ENCODE peak calls at places on chromosomes 12 and 14, in six cellular contexts. S is Panc1, X is fibroblast of lung, C is heart left ventricle, O is cardiac muscle cell, M is aorta. Y is an unnamed sample. For H3K9me3, the result is how much of the 10 kb centered on the place peaks cover.

GRCh38 chr12:9634177-9634803 is 26.6 kb upstream of the KLRB1 start:
- DNase-seq in S (no peak), X (peak), C (peak), O (peak), M (peak), Y (peak)

GRCh38 chr14:35878272-35879140 is 52.4 kb downstream of the BRMS1L start:
- DNase-seq in S (no peak), X (peak), C (peak), O (no peak), M (peak), Y (no peak)

GRCh38 chr14:33568935-33569579 is 381.8 kb downstream of the EGLN3 start:
- DNase-seq in S (no peak), X (peak), C (no peak), O (no peak), M (no peak), Y (no peak)

GRCh38 chr12:121238604-121239334 is 28.8 kb downstream of the P2RX4 start:
- DNase-seq in S (no peak), X (no peak), C (no peak), O (no peak), M (no peak), Y (no peak)

GRCh38 chr12:68844788-68845695 is 37.1 kb downstream of the MDM2 start:
- DNase-seq in S (no peak), X (no peak), C (no peak), O (no peak), M (no peak), Y (no peak)

GRCh38 chr14:75022655-75023054 is 19.9 kb downstream of the EIF2B2 start:
- DNase-seq in S (no peak), X (no peak), C (peak), O (peak), M (no peak), Y (no peak)

GRCh38 chr12:10363665-10363921 is 26.2 kb downstream of the KLRK1 start:
- DNase-seq in S (no peak), X (no peak), C (no peak), O (no peak), M (no peak), Y (no peak)

GRCh38 chr14:99548285-99548684 is 55.7 kb downstream of the CCDC85C start:
- DNase-seq in S (no peak), X (no peak), C (no peak), O (no peak), M (no peak), Y (no peak)

GRCh38 chr14:88553886-88554457 is 835 bp downstream of the PTPN21 start:
- DNase-seq in S (no peak), X (peak), C (peak), O (no peak), M (no peak), Y (no peak)

GRCh38 chr14:95500201-95500681 is 16.2 kb downstream of the SYNE3 start:
- DNase-seq in S (no peak), X (no peak), C (no peak), O (no peak), M (peak), Y (no peak)

GRCh38 chr14:99270491-99271287 is 1.3 kb downstream of the BCL11B start:
- DNase-seq in S (no peak), X (no peak), C (no peak), O (peak), M (no peak), Y (no peak)

GRCh38 chr12:115871714-115872113 is 405.8 kb downstream of the MED13L start:
- DNase-seq in S (peak), X (peak), C (no peak), O (peak), M (no peak), Y (no peak)

GRCh38 chr12:46507766-46508165 is 135.2 kb upstream of the SLC38A2 start:
- DNase-seq in S (no peak), X (no peak), C (no peak), O (no peak), M (no peak), Y (no peak)
- H3K9me3 ChIP-seq in S (under half), X (under half), C (under half), O (under half), M (under half), Y (under half)

GRCh38 chr14:97554597-97554996 is 757.4 kb downstream of the VRK1 start:
- DNase-seq in S (no peak), X (no peak), C (no peak), O (no peak), M (no peak), Y (no peak)
- H3K9me3 ChIP-seq in S (under half), X (under half), C (under half), O (under half), M (under half), Y (under half)

GRCh38 chr14:26765301-26765700 is 167.5 kb upstream of the NOVA1 start:
- DNase-seq in S (no peak), X (no peak), C (no peak), O (no peak), M (no peak), Y (no peak)

GRCh38 chr14:26761532-26761931 is 163.7 kb upstream of the NOVA1 start:
- DNase-seq in S (no peak), X (no peak), C (no peak), O (no peak), M (no peak), Y (no peak)

GRCh38 chr14:26766726-26767125 is 168.9 kb upstream of the NOVA1 start:
- DNase-seq in S (no peak), X (no peak), C (no peak), O (no peak), M (no peak), Y (no peak)

GRCh38 chr14:26765768-26766550 is 168.1 kb upstream of the NOVA1 start:
- DNase-seq in S (no peak), X (peak), C (peak), O (no peak), M (peak), Y (no peak)
- H3K9me3 ChIP-seq in S (under half), X (under half), C (under half), O (under half), M (under half), Y (under half)

DNA sequence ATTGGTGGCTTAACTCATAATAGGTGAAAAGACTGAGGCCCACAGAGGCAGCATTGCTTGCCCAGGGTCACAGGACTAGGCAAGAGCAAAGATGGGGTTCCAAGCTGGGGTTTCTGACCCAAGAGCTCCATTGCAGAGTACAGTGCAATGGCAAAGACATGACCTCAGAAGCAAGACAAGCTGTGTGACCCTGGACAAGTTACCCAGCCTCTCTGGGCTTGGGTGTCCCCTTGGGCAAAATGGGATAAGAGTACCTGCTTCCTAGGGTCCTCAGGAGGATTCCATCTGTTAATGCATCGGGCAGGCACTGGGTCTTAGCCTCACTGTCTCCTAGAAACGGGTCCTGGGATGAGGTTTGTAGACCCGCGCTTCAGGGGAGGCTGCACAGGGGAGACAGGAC is 111.6 kb upstream of the NCOR2 start:
- DNase-seq in S (no peak), X (no peak), C (no peak), O (no peak), M (no peak), Y (no peak)
- H3K9me3 ChIP-seq in S (under half), X (under half), C (under half), O (under half), M (under half), Y (under half)

GRCh38 chr12:38141239-38141638 is 175.3 kb upstream of the ALG10B start:
- DNase-seq in S (no peak), X (no peak), C (no peak), O (no peak), M (no peak), Y (no peak)

GRCh38 chr12:38139456-38139855 is 177.1 kb upstream of the ALG10B start:
- DNase-seq in S (no peak), X (no peak), C (no peak), O (no peak), M (no peak), Y (no peak)

GRCh38 chr12:38138225-38139221 is 178.1 kb upstream of the ALG10B start:
- DNase-seq in S (peak), X (peak), C (peak), O (peak), M (no peak), Y (peak)

GRCh38 chr12:38137287-38137686 is 179.3 kb upstream of the ALG10B start:
- DNase-seq in S (no peak), X (no peak), C (no peak), O (no peak), M (no peak), Y (no peak)

GRCh38 chr12:38137716-38138115 is 178.9 kb upstream of the ALG10B start:
- DNase-seq in S (no peak), X (no peak), C (no peak), O (no peak), M (no peak), Y (no peak)
- H3K9me3 ChIP-seq in S (under half), X (under half), C (under half), O (under half), M (under half), Y (under half)

DNA sequence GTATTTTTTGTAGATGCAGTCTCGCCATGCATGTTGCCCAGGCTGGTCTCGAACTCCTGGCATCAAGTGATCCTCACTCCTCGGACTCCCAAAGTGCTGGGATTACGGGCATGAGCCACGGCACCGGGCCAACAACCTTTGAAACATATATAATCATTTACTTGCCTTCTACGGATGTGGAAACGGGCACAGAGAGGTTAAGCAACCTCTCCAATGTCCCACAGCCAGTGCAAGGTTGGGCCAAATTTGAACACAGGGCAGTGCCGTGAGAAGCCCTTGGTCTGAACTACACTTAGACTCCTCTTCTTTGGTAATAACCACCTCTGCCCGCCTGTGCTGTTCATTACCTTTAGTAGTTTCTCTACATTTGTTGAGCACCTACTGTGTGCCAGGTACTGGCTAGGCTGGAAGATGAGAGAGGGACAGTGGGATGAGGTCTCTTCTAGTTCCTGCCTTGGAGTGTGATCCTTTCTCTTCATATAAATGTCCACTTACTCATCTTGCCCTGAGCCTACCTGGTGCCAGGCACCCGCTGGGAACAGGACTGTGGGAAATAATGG is 2.2 kb downstream of the DDX54 start:
- DNase-seq in S (no peak), X (no peak), C (no peak), O (no peak), M (no peak), Y (no peak)
- H3K9me3 ChIP-seq in S (under half), X (under half), C (under half), O (under half), M (under half), Y (under half)

GRCh38 chr14:101185946-101186345 is 282.4 kb upstream of the RTL1 start:
- DNase-seq in S (no peak), X (no peak), C (no peak), O (no peak), M (no peak), Y (no peak)

GRCh38 chr14:101187816-101188570 is 284.5 kb upstream of the RTL1 start:
- DNase-seq in S (no peak), X (no peak), C (no peak), O (no peak), M (no peak), Y (no peak)

GRCh38 chr14:101187017-101187815 is 283.7 kb upstream of the RTL1 start:
- DNase-seq in S (no peak), X (no peak), C (no peak), O (no peak), M (no peak), Y (no peak)

GRCh38 chr14:101185081-101185835 is 281.7 kb upstream of the RTL1 start:
- DNase-seq in S (no peak), X (no peak), C (no peak), O (no peak), M (no peak), Y (no peak)

DNA sequence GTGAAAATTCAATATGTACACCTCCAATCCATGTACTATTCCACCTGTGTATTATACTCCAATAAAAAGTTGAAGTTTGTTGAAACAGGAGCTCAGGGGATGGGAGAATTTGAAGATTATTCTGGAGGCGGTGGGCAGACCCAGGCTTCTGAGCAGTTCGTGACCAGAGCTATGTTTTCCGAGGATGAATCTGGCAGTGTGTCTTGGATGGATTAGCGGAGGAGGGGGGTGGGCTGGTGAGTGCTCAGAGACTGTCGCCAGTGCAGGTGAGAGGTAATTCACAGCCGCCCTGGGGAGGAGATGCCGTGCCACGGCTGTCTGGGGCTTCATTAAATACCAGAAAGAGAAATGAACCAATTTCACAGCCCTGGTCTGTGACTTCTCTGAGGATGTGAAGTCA is 283.0 kb upstream of the RTL1 start:
- DNase-seq in S (no peak), X (no peak), C (no peak), O (no peak), M (no peak), Y (no peak)
- H3K9me3 ChIP-seq in S (under half), X (under half), C (under half), O (under half), M (under half), Y (under half)

GRCh38 chr12:133081408-133081806 is 684 bp downstream of the ZNF140 start:
- DNase-seq in S (no peak), X (no peak), C (peak), O (no peak), M (no peak), Y (no peak)

GRCh38 chr12:133083345-133083744 is 2.6 kb downstream of the ZNF140 start:
- DNase-seq in S (no peak), X (no peak), C (no peak), O (no peak), M (no peak), Y (no peak)

GRCh38 chr12:133080619-133081407 is at the start of gene ZNF140:
- DNase-seq in S (peak), X (peak), C (peak), O (peak), M (peak), Y (peak)

DNA sequence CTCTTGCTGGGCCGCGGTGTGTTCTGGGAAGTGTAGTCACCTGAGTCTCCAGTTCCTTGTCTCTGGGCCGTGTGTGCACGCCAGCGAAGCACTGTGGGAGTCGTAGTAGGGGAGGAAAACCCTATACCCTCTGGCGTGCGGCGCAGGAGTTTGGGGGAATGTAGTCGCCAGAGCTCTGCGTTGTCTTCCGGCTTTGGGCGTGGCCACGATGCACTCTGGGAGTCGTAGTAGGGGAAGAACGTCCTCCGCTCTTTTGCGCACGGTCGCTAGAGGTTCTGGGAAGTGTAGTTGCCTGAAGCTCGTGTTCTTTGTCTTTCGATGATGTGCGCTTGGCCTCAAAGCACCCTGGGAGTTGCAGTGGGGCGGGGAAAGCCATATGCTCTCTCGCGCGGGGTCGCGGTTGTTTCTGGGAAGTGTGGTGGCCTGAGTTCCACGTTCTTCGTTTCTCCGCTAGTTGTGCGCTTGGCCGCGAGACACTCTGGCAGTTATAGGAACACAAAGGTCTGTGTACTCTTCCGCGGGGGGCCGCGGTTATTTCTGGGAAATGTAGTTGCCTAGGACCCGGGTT is 588 bp upstream of the ZNF140 start:
- DNase-seq in S (peak), X (peak), C (peak), O (peak), M (peak), Y (peak)
- H3K9me3 ChIP-seq in S (half or more), X (under half), C (half or more), O (under half), M (under half), Y (under half)

DNA sequence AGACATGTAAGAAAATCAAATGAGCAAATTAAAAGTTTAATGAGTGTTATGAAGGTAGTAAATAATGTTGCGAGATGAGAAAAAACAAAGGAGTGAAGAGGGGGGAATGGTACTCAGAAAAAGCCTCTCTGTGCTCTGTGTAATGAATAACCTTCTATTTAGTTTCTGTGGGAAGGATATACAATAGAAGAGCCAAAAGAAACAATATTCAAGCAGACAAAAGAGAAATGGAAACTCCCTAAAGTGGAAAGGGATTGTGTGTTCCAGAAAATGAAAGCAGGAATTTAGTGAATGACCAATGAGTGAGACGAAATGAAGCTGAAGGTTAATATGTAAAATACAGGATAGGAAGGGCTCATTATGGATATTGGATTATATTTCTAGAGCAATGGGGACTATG is 18.5 kb downstream of the OR4K1 start:
- DNase-seq in S (no peak), X (no peak), C (no peak), O (no peak), M (no peak), Y (no peak)
- H3K9me3 ChIP-seq in S (under half), X (under half), C (under half), O (under half), M (under half), Y (under half)